ENCODE peak calls at places on chromosomes 11 and 22, in nine cellular contexts. S is EL; D is NCI-H748 treated with DMSO at 0.1 percent for 48 hours; Q is A549; C is amygdala; O is substantia nigra; F is stimulated activated CD8-positive, alpha-beta memory T cell treated with anti-CD3 and anti-CD28 coated beads, Interleukin-7, amount 100 ng/mL, for 1 hour; K is neuronal stem cell; Z is amniotic stem cell. G is an unnamed sample.

GRCh38 chr22:25729595-25729994 is 12.4 kb upstream of the MYO18B start:
- DNase-seq in S (no peak), D (no peak), Q (no peak), C (no peak), O (no peak), F (no peak), K (no peak), Z (no peak), G (no peak)

GRCh38 chr22:46085831-46086576 is 64.3 kb upstream of the PPARA start:
- DNase-seq in S (peak), D (no peak), Q (peak), C (no peak), O (no peak), F (no peak), K (no peak), Z (no peak), G (no peak)

GRCh38 chr11:75562836-75563484 is 907 bp downstream of the SERPINH1 start:
- DNase-seq in S (peak), D (no peak), Q (no peak), C (no peak), O (no peak), F (no peak), K (peak), Z (no peak), G (peak)

GRCh38 chr22:35065796-35066218 is at the start of gene ISX:
- DNase-seq in S (no peak), D (no peak), Q (no peak), C (no peak), O (no peak), F (no peak), K (no peak), Z (no peak), G (peak)

GRCh38 chr22:28148816-28149465 is 229.9 kb upstream of the PITPNB start:
- DNase-seq in S (no peak), D (no peak), Q (no peak), C (no peak), O (no peak), F (no peak), K (no peak), Z (no peak), G (no peak)

GRCh38 chr11:128392259-128392658 is 195.1 kb downstream of the ETS1 start:
- DNase-seq in S (no peak), D (no peak), Q (no peak), C (no peak), O (no peak), F (no peak), K (no peak), Z (no peak), G (no peak)

GRCh38 chr11:31655483-31655882 is 145.9 kb downstream of the ELP4 start:
- DNase-seq in S (peak), D (no peak), Q (peak), C (no peak), O (no peak), F (no peak), K (no peak), Z (peak), G (no peak)

GRCh38 chr11:73584831-73585230 is 13.1 kb downstream of the FAM168A start:
- DNase-seq in S (no peak), D (no peak), Q (no peak), C (no peak), O (no peak), F (no peak), K (no peak), Z (no peak), G (no peak)

GRCh38 chr22:32994921-32995320 is 63.3 kb downstream of the SYN3 start:
- DNase-seq in S (no peak), D (no peak), Q (no peak), C (no peak), O (peak), F (no peak), K (no peak), Z (no peak), G (no peak)

GRCh38 chr11:77206264-77207018 is 78.4 kb downstream of the MYO7A start:
- DNase-seq in S (no peak), D (no peak), Q (no peak), C (no peak), O (no peak), F (no peak), K (no peak), Z (no peak), G (no peak)

GRCh38 chr22:37244114-37244921 is at the start of gene RAC2:
- DNase-seq in S (peak), D (no peak), Q (no peak), C (no peak), O (peak), F (peak), K (no peak), Z (no peak), G (no peak)

GRCh38 chr11:125593113-125593761 is 585 bp downstream of the STT3A start:
- DNase-seq in S (peak), D (peak), Q (peak), C (no peak), O (no peak), F (no peak), K (no peak), Z (no peak), G (peak)

GRCh38 chr11:1771700-1772099 is 8.0 kb upstream of the CTSD start:
- DNase-seq in S (peak), D (no peak), Q (no peak), C (no peak), O (no peak), F (no peak), K (no peak), Z (no peak), G (no peak)

GRCh38 chr11:78586452-78587046 is 11.9 kb upstream of the NARS2 start:
- DNase-seq in S (peak), D (no peak), Q (peak), C (no peak), O (no peak), F (no peak), K (no peak), Z (no peak), G (peak)

GRCh38 chr22:17549655-17550054 is 13.6 kb upstream of the SLC25A18 start:
- DNase-seq in S (no peak), D (no peak), Q (no peak), C (no peak), O (no peak), F (no peak), K (no peak), Z (no peak), G (no peak)

G was measured in NCI-H146.